ENCODE peak calls at places on chromosomes 1 and 21, in six cellular contexts. One of them, this sample, is unnamed.

GRCh38 chr21:33428669-33429068 is 25.5 kb downstream of the IFNGR2 start:
- DNase-seq in H54: peak; percentile 78
- DNase-seq in stimulated activated CD8-positive, alpha-beta memory T cell treated with anti-CD3 and anti-CD28 coated beads, Interleukin-2, amount 100 ng/mL, for 1 hour: no peak
- DNase-seq in NCI-H446: no peak
- DNase-seq in hepatocyte: no peak
- DNase-seq in H9: no peak
- DNase-seq in this sample: no peak

GRCh38 chr1:203278087-203278884 is 27.0 kb upstream of the BTG2 start:
- DNase-seq in H9: peak; percentile 72
- DNase-seq in stimulated activated CD8-positive, alpha-beta memory T cell treated with anti-CD3 and anti-CD28 coated beads, Interleukin-2, amount 100 ng/mL, for 1 hour: no peak
- DNase-seq in hepatocyte: peak; percentile 88
- DNase-seq in H54: no peak
- DNase-seq in NCI-H446: peak; percentile 96
- DNase-seq in this sample: peak; percentile 92

GRCh38 chr1:5267603-5268235 is 613.3 kb downstream of the AJAP1 start:
- DNase-seq in H9: peak; percentile 47
- DNase-seq in H54: no peak
- DNase-seq in NCI-H446: no peak
- DNase-seq in hepatocyte: no peak
- DNase-seq in stimulated activated CD8-positive, alpha-beta memory T cell treated with anti-CD3 and anti-CD28 coated beads, Interleukin-2, amount 100 ng/mL, for 1 hour: no peak
- DNase-seq in this sample: no peak

GRCh38 chr1:239719642-239720258 is 333.4 kb downstream of the CHRM3 start:
- DNase-seq in NCI-H446: no peak
- DNase-seq in H54: no peak
- DNase-seq in hepatocyte: no peak
- DNase-seq in H9: no peak
- DNase-seq in stimulated activated CD8-positive, alpha-beta memory T cell treated with anti-CD3 and anti-CD28 coated beads, Interleukin-2, amount 100 ng/mL, for 1 hour: peak; percentile 5
- DNase-seq in this sample: no peak

GRCh38 chr1:209861242-209861641 is 33.5 kb downstream of the UTP25 start:
- DNase-seq in H54: no peak
- DNase-seq in stimulated activated CD8-positive, alpha-beta memory T cell treated with anti-CD3 and anti-CD28 coated beads, Interleukin-2, amount 100 ng/mL, for 1 hour: no peak
- DNase-seq in hepatocyte: no peak
- DNase-seq in NCI-H446: no peak
- DNase-seq in H9: no peak
- DNase-seq in this sample: no peak

GRCh38 chr1:35047188-35047858 is 15.6 kb upstream of the ZMYM6 start:
- DNase-seq in H9: no peak
- DNase-seq in hepatocyte: no peak
- DNase-seq in stimulated activated CD8-positive, alpha-beta memory T cell treated with anti-CD3 and anti-CD28 coated beads, Interleukin-2, amount 100 ng/mL, for 1 hour: no peak
- DNase-seq in NCI-H446: no peak
- DNase-seq in H54: no peak
- DNase-seq in this sample: no peak

GRCh38 chr1:9835758-9836631 is 12.2 kb upstream of the CLSTN1 start:
- DNase-seq in NCI-H446: peak; percentile 81
- DNase-seq in H9: peak; percentile 80
- DNase-seq in stimulated activated CD8-positive, alpha-beta memory T cell treated with anti-CD3 and anti-CD28 coated beads, Interleukin-2, amount 100 ng/mL, for 1 hour: no peak
- DNase-seq in hepatocyte: peak; percentile 57
- DNase-seq in H54: no peak
- DNase-seq in this sample: no peak

GRCh38 chr1:8266436-8267165 is 51.3 kb upstream of the SLC45A1 start:
- DNase-seq in NCI-H446: no peak
- DNase-seq in stimulated activated CD8-positive, alpha-beta memory T cell treated with anti-CD3 and anti-CD28 coated beads, Interleukin-2, amount 100 ng/mL, for 1 hour: no peak
- DNase-seq in H9: peak; percentile 47
- DNase-seq in H54: no peak
- DNase-seq in hepatocyte: no peak
- DNase-seq in this sample: no peak

GRCh38 chr1:43947061-43947889 is 525 bp downstream of the IPO13 start:
- DNase-seq in NCI-H446: no peak
- DNase-seq in H54: no peak
- DNase-seq in H9: no peak
- DNase-seq in hepatocyte: no peak
- DNase-seq in stimulated activated CD8-positive, alpha-beta memory T cell treated with anti-CD3 and anti-CD28 coated beads, Interleukin-2, amount 100 ng/mL, for 1 hour: no peak
- DNase-seq in this sample: no peak

GRCh38 chr1:56527548-56528302 is 51.6 kb downstream of the PLPP3 start:
- DNase-seq in stimulated activated CD8-positive, alpha-beta memory T cell treated with anti-CD3 and anti-CD28 coated beads, Interleukin-2, amount 100 ng/mL, for 1 hour: no peak
- DNase-seq in H54: no peak
- DNase-seq in hepatocyte: no peak
- DNase-seq in H9: no peak
- DNase-seq in NCI-H446: no peak
- DNase-seq in this sample: no peak

GRCh38 chr21:41511858-41512257 is 3.9 kb upstream of the TMPRSS2 start:
- DNase-seq in H54: no peak
- DNase-seq in NCI-H446: no peak
- DNase-seq in H9: no peak
- DNase-seq in stimulated activated CD8-positive, alpha-beta memory T cell treated with anti-CD3 and anti-CD28 coated beads, Interleukin-2, amount 100 ng/mL, for 1 hour: no peak
- DNase-seq in hepatocyte: no peak
- DNase-seq in this sample: no peak

GRCh38 chr1:41919764-41920397 is 1.2 kb upstream of the HIVEP3 start:
- DNase-seq in H54: peak; percentile 76
- DNase-seq in H9: peak; percentile 81
- DNase-seq in hepatocyte: peak; percentile 37
- DNase-seq in NCI-H446: no peak
- DNase-seq in stimulated activated CD8-positive, alpha-beta memory T cell treated with anti-CD3 and anti-CD28 coated beads, Interleukin-2, amount 100 ng/mL, for 1 hour: peak; percentile 58
- DNase-seq in this sample: no peak

GRCh38 chr1:56200446-56200845 is 378.9 kb downstream of the PLPP3 start:
- DNase-seq in H9: no peak
- DNase-seq in hepatocyte: peak; percentile 35
- DNase-seq in stimulated activated CD8-positive, alpha-beta memory T cell treated with anti-CD3 and anti-CD28 coated beads, Interleukin-2, amount 100 ng/mL, for 1 hour: no peak
- DNase-seq in NCI-H446: peak; percentile 5
- DNase-seq in H54: no peak
- DNase-seq in this sample: no peak

GRCh38 chr1:150798509-150798908 is 9.6 kb downstream of the CTSK start:
- DNase-seq in H9: no peak
- DNase-seq in NCI-H446: no peak
- DNase-seq in stimulated activated CD8-positive, alpha-beta memory T cell treated with anti-CD3 and anti-CD28 coated beads, Interleukin-2, amount 100 ng/mL, for 1 hour: no peak
- DNase-seq in hepatocyte: no peak
- DNase-seq in H54: no peak
- DNase-seq in this sample: no peak

GRCh38 chr1:15090373-15090772 is 63.2 kb upstream of the TMEM51 start:
- DNase-seq in stimulated activated CD8-positive, alpha-beta memory T cell treated with anti-CD3 and anti-CD28 coated beads, Interleukin-2, amount 100 ng/mL, for 1 hour: no peak
- DNase-seq in NCI-H446: no peak
- DNase-seq in H54: no peak
- DNase-seq in hepatocyte: peak; percentile 91
- DNase-seq in H9: peak; percentile 92
- DNase-seq in this sample: no peak

GRCh38 chr1:106962591-106962990 is 93.9 kb upstream of the PRMT6 start:
- DNase-seq in stimulated activated CD8-positive, alpha-beta memory T cell treated with anti-CD3 and anti-CD28 coated beads, Interleukin-2, amount 100 ng/mL, for 1 hour: no peak
- DNase-seq in H54: no peak
- DNase-seq in H9: no peak
- DNase-seq in NCI-H446: no peak
- DNase-seq in hepatocyte: no peak
- DNase-seq in this sample: no peak

GRCh38 chr1:59146651-59147358 is 150.1 kb upstream of the FGGY start:
- DNase-seq in H54: peak; percentile 46
- DNase-seq in hepatocyte: peak; percentile 62
- DNase-seq in NCI-H446: no peak
- DNase-seq in H9: peak; percentile 55
- DNase-seq in stimulated activated CD8-positive, alpha-beta memory T cell treated with anti-CD3 and anti-CD28 coated beads, Interleukin-2, amount 100 ng/mL, for 1 hour: peak; percentile 14
- DNase-seq in this sample: peak; percentile 85

GRCh38 chr1:234532511-234532922 is 53.5 kb upstream of the TARBP1 start:
- DNase-seq in stimulated activated CD8-positive, alpha-beta memory T cell treated with anti-CD3 and anti-CD28 coated beads, Interleukin-2, amount 100 ng/mL, for 1 hour: no peak
- DNase-seq in NCI-H446: no peak
- DNase-seq in H54: no peak
- DNase-seq in H9: no peak
- DNase-seq in hepatocyte: no peak
- DNase-seq in this sample: no peak

GRCh38 chr1:41728403-41729202 is 190.1 kb downstream of the HIVEP3 start:
- DNase-seq in hepatocyte: no peak
- DNase-seq in NCI-H446: no peak
- DNase-seq in H54: no peak
- DNase-seq in stimulated activated CD8-positive, alpha-beta memory T cell treated with anti-CD3 and anti-CD28 coated beads, Interleukin-2, amount 100 ng/mL, for 1 hour: no peak
- DNase-seq in H9: no peak
- DNase-seq in this sample: no peak

GRCh38 chr1:154577346-154578057 is 9.9 kb downstream of the CHRNB2 start:
- DNase-seq in H9: no peak
- DNase-seq in NCI-H446: no peak
- DNase-seq in H54: no peak
- DNase-seq in hepatocyte: no peak
- DNase-seq in stimulated activated CD8-positive, alpha-beta memory T cell treated with anti-CD3 and anti-CD28 coated beads, Interleukin-2, amount 100 ng/mL, for 1 hour: no peak
- DNase-seq in this sample: no peak

GRCh38 chr1:234535763-234536515 is 57.0 kb upstream of the TARBP1 start:
- DNase-seq in stimulated activated CD8-positive, alpha-beta memory T cell treated with anti-CD3 and anti-CD28 coated beads, Interleukin-2, amount 100 ng/mL, for 1 hour: no peak
- DNase-seq in hepatocyte: peak; percentile 42
- DNase-seq in NCI-H446: no peak
- DNase-seq in H9: no peak
- DNase-seq in H54: no peak
- DNase-seq in this sample: no peak

GRCh38 chr1:155174334-155175280 is 958 bp downstream of the TRIM46 start:
- DNase-seq in hepatocyte: peak; percentile 48
- DNase-seq in H54: no peak
- DNase-seq in H9: peak; percentile 75
- DNase-seq in NCI-H446: no peak
- DNase-seq in stimulated activated CD8-positive, alpha-beta memory T cell treated with anti-CD3 and anti-CD28 coated beads, Interleukin-2, amount 100 ng/mL, for 1 hour: no peak
- DNase-seq in this sample: peak; percentile 84

GRCh38 chr1:214753236-214753852 is 150.3 kb downstream of the CENPF start:
- DNase-seq in hepatocyte: no peak
- DNase-seq in H9: no peak
- DNase-seq in NCI-H446: no peak
- DNase-seq in stimulated activated CD8-positive, alpha-beta memory T cell treated with anti-CD3 and anti-CD28 coated beads, Interleukin-2, amount 100 ng/mL, for 1 hour: no peak
- DNase-seq in H54: no peak
- DNase-seq in this sample: no peak

GRCh38 chr1:169460193-169460833 is 25.4 kb downstream of the SLC19A2 start:
- DNase-seq in NCI-H446: no peak
- DNase-seq in H9: peak; percentile 66
- DNase-seq in stimulated activated CD8-positive, alpha-beta memory T cell treated with anti-CD3 and anti-CD28 coated beads, Interleukin-2, amount 100 ng/mL, for 1 hour: no peak
- DNase-seq in hepatocyte: no peak
- DNase-seq in H54: no peak
- DNase-seq in this sample: no peak

GRCh38 chr1:201482755-201483154 is 13.8 kb upstream of the PHLDA3 start:
- DNase-seq in H9: no peak
- DNase-seq in NCI-H446: no peak
- DNase-seq in H54: no peak
- DNase-seq in stimulated activated CD8-positive, alpha-beta memory T cell treated with anti-CD3 and anti-CD28 coated beads, Interleukin-2, amount 100 ng/mL, for 1 hour: no peak
- DNase-seq in hepatocyte: no peak
- DNase-seq in this sample: no peak

GRCh38 chr1:245091818-245092637 is 62.8 kb upstream of the KIF26B start:
- DNase-seq in NCI-H446: no peak
- DNase-seq in H54: peak; percentile 87
- DNase-seq in stimulated activated CD8-positive, alpha-beta memory T cell treated with anti-CD3 and anti-CD28 coated beads, Interleukin-2, amount 100 ng/mL, for 1 hour: no peak
- DNase-seq in H9: no peak
- DNase-seq in hepatocyte: peak; percentile 83
- DNase-seq in this sample: no peak

This sample was measured in osteocyte.